ENCODE peak calls at places on chromosomes 4 and X, in nine cellular contexts. G is central memory CD8-positive, alpha-beta T cell; L is cardiac muscle cell; Z is SW480; K is iPS-NIHi11; W is osteoblast; E is IMR-90; C is fibroblast of lung; N is globus pallidus. H is an unnamed sample.

GRCh38 chr4:104524591-104524990 is 29.9 kb upstream of the CXXC4 start:
- DNase-seq in G (no peak), L (no peak), Z (no peak), K (no peak), W (no peak), E (peak; percentile 43), C (peak; percentile 73), N (no peak), H (no peak)

GRCh38 chrX:1596676-1597344 is 5.4 kb downstream of the AKAP17A start:
- DNase-seq in G (no peak), L (no peak), Z (no peak), K (no peak), W (peak; percentile 86), E (no peak), C (no peak), N (no peak), H (no peak)

GRCh38 chr4:159291176-159291575 is 188.3 kb downstream of the RAPGEF2 start:
- DNase-seq in G (no peak), L (no peak), Z (no peak), K (no peak), W (no peak), E (no peak), C (no peak), N (no peak), H (no peak)

GRCh38 chrX:30635630-30636029 is 17.6 kb upstream of the GK start:
- DNase-seq in G (no peak), L (peak; percentile 26), Z (no peak), K (peak; percentile 10), W (no peak), E (peak; percentile 32), C (no peak), N (no peak), H (no peak)

GRCh38 chrX:53184836-53185235 is 40.2 kb downstream of the KDM5C start:
- DNase-seq in G (no peak), L (peak; percentile 13), Z (peak; percentile 31), K (no peak), W (no peak), E (peak; percentile 65), C (peak; percentile 76), N (no peak), H (no peak)

GRCh38 chr4:26823583-26823982 is 37.1 kb upstream of the STIM2 start:
- DNase-seq in G (no peak), L (no peak), Z (no peak), K (no peak), W (no peak), E (no peak), C (no peak), N (no peak), H (no peak)

GRCh38 chr4:133823177-133823576 is 378.4 kb downstream of the PABPC4L start:
- DNase-seq in G (no peak), L (no peak), Z (no peak), K (no peak), W (no peak), E (no peak), C (no peak), N (no peak), H (no peak)

GRCh38 chr4:72442147-72442546 is 126.9 kb downstream of the ADAMTS3 start:
- DNase-seq in G (no peak), L (no peak), Z (no peak), K (no peak), W (no peak), E (no peak), C (no peak), N (no peak), H (no peak)

GRCh38 chr4:37246891-37247290 is 2.3 kb downstream of the NWD2 start:
- DNase-seq in G (no peak), L (no peak), Z (no peak), K (no peak), W (no peak), E (no peak), C (no peak), N (no peak), H (no peak)

GRCh38 chr4:24158031-24158430 is 268.2 kb upstream of the PPARGC1A start:
- DNase-seq in G (no peak), L (no peak), Z (no peak), K (no peak), W (no peak), E (no peak), C (no peak), N (no peak), H (no peak)

H was measured in WTC11.